ENCODE peak calls at places on chromosomes 5 and 9, in five cellular contexts. L is AG04449; U is EL; K is central memory CD4-positive, alpha-beta T cell; Q is T-helper 2 cell. E is an unnamed sample.

GRCh38 chr5:96565843-96566242 is 96.3 kb upstream of the CAST start:
- DNase-seq in L (no peak), U (peak), K (no peak), Q (no peak), E (no peak)

GRCh38 chr9:78566948-78567675 is 270.2 kb downstream of the PSAT1 start:
- DNase-seq in L (no peak), U (peak), K (no peak), Q (no peak), E (no peak)

GRCh38 chr5:4941957-4942830 is 197.9 kb upstream of the ADAMTS16 start:
- DNase-seq in L (no peak), U (no peak), K (no peak), Q (no peak), E (no peak)

GRCh38 chr9:79581794-79582193 is 10.0 kb downstream of the TLE4 start:
- DNase-seq in L (peak), U (peak), K (peak), Q (no peak), E (no peak)

GRCh38 chr9:105661011-105661410 is 1.2 kb upstream of the TAL2 start:
- DNase-seq in L (no peak), U (no peak), K (no peak), Q (no peak), E (no peak)

GRCh38 chr5:43039468-43040286 is 442 bp downstream of the ANXA2R start:
- DNase-seq in L (no peak), U (peak), K (peak), Q (peak), E (no peak)

GRCh38 chr5:68099327-68099726 is 116.2 kb upstream of the PIK3R1 start:
- DNase-seq in L (no peak), U (no peak), K (no peak), Q (no peak), E (no peak)

GRCh38 chr5:90696148-90696547 is 137.6 kb downstream of the ADGRV1 start:
- DNase-seq in L (no peak), U (no peak), K (no peak), Q (no peak), E (no peak)

GRCh38 chr9:96305171-96305570 is 3.2 kb upstream of the HSD17B3 start:
- DNase-seq in L (no peak), U (no peak), K (no peak), Q (no peak), E (no peak)

GRCh38 chr9:91814681-91815212 is 135.3 kb downstream of the ROR2 start:
- DNase-seq in L (no peak), U (no peak), K (no peak), Q (no peak), E (no peak)

GRCh38 chr5:138440226-138441073 is 1.6 kb downstream of the REEP2 start:
- DNase-seq in L (no peak), U (no peak), K (no peak), Q (no peak), E (no peak)

GRCh38 chr5:60295423-60295822 is 401.9 kb upstream of the PDE4D start:
- DNase-seq in L (no peak), U (peak), K (no peak), Q (no peak), E (peak)

GRCh38 chr9:130519927-130520326 is 59.5 kb upstream of the FUBP3 start:
- DNase-seq in L (no peak), U (no peak), K (no peak), Q (no peak), E (no peak)

GRCh38 chr5:141223112-141223783 is at the start of gene PCDHB14:
- DNase-seq in L (no peak), U (peak), K (no peak), Q (no peak), E (no peak)

GRCh38 chr9:130239741-130240241 is 25.8 kb upstream of the HMCN2 start:
- DNase-seq in L (no peak), U (peak), K (no peak), Q (peak), E (no peak)

GRCh38 chr5:131610198-131611063 is 24.6 kb downstream of the RAPGEF6 start:
- DNase-seq in L (peak), U (peak), K (no peak), Q (no peak), E (no peak)

GRCh38 chr9:122370869-122371467 is at the start of gene PTGS1:
- DNase-seq in L (no peak), U (peak), K (no peak), Q (no peak), E (peak)

GRCh38 chr5:154236011-154236410 is 45.5 kb downstream of the GALNT10 start:
- DNase-seq in L (no peak), U (no peak), K (no peak), Q (no peak), E (no peak)

GRCh38 chr5:172418847-172419810 is 35.2 kb downstream of the SH3PXD2B start:
- DNase-seq in L (no peak), U (no peak), K (no peak), Q (no peak), E (no peak)